ENCODE peak calls at places on chromosome 22, in four cellular contexts. N is occipital lobe; U is activated T-helper 1 cell treated with anti-CD3 and anti-CD28 coated beads, Interleukin-12 subunit alpha, Interleukin-12 subunit beta, Interleukin-2, Interleukin-4 antibody, amounts not matched to agents 30 ng/mL and 10 ng/mL and 1 ng/mL, durations not matched to agents 14 hours and 24 hours and 36 hours; W is GM23248. D is an unnamed sample.

GRCh38 chr22:31393890-31394289 is 5.5 kb upstream of the DRG1 start:
- DNase-seq in U (no peak), N (no peak), W (no peak), D (no peak)

GRCh38 chr22:37896181-37896592 is 9.9 kb upstream of the MICALL1 start:
- DNase-seq in N (no peak), W (no peak), U (peak), D (no peak)

GRCh38 chr22:42279425-42280020 is 9.1 kb upstream of the TCF20 start:
- DNase-seq in W (no peak), U (no peak), N (no peak), D (no peak)

GRCh38 chr22:41367680-41368542 is 13.8 kb upstream of the TEF start:
- DNase-seq in U (no peak), W (peak), N (peak), D (peak)

GRCh38 chr22:41525450-41526225 is 18.6 kb downstream of the POLR3H start:
- DNase-seq in U (no peak), N (no peak), W (no peak), D (no peak)

GRCh38 chr22:37485006-37485713 is 1.0 kb downstream of the MFNG start:
- DNase-seq in W (no peak), U (peak), N (no peak), D (no peak)

GRCh38 chr22:18059473-18059872 is 18.3 kb upstream of the PEX26 start:
- DNase-seq in W (no peak), N (no peak), U (no peak), D (no peak)

GRCh38 chr22:17743661-17744411 is 30.4 kb downstream of the BID start:
- DNase-seq in N (peak), U (no peak), W (no peak), D (no peak)

GRCh38 chr22:26041931-26042330 is 127.3 kb upstream of the SEZ6L start:
- DNase-seq in W (no peak), U (no peak), N (no peak), D (no peak)

GRCh38 chr22:48745842-48746788 is 1081.6 kb downstream of the BRD1 start:
- DNase-seq in U (no peak), W (no peak), N (no peak), D (no peak)

GRCh38 chr22:43471186-43471585 is 59.4 kb downstream of the MPPED1 start:
- DNase-seq in W (no peak), U (no peak), N (no peak), D (no peak)

D was measured in anterior cingulate cortex.